ENCODE peak calls at places on chromosome 13, in six cellular contexts. P is HEK293T, S is cardiac muscle cell, X is AG10803, R is glomerular endothelial cell, V is GM13977. I is an unnamed sample.

GRCh38 chr13:49112782-49113525 is 107.2 kb upstream of the MLNR start:
- DNase-seq in X (no peak), P (no peak), R (no peak), V (no peak), S (no peak), I (no peak)

GRCh38 chr13:42041684-42042035 is 6.8 kb upstream of the DGKH start:
- DNase-seq in S (peak), V (peak), X (peak), R (no peak), P (peak), I (no peak)

GRCh38 chr13:26280295-26280694 is 26.4 kb downstream of the CDK8 start:
- DNase-seq in P (no peak), S (no peak), V (no peak), R (no peak), X (peak), I (no peak)

GRCh38 chr13:31160857-31161582 is 684 bp downstream of the HSPH1 start:
- DNase-seq in V (peak), P (peak), R (no peak), X (peak), S (peak), I (peak)

GRCh38 chr13:35566340-35566739 is 89.9 kb upstream of the MAB21L1 start:
- DNase-seq in V (no peak), P (no peak), X (peak), R (no peak), S (no peak), I (no peak)

GRCh38 chr13:61339054-61339621 is 76.5 kb downstream of the PCDH20 start:
- DNase-seq in R (no peak), V (no peak), X (no peak), S (no peak), P (no peak), I (no peak)

GRCh38 chr13:44317752-44318550 is 55.7 kb upstream of the SERP2 start:
- DNase-seq in V (no peak), P (no peak), R (no peak), X (peak), S (no peak), I (no peak)

GRCh38 chr13:94233401-94233800 is 246.1 kb downstream of the DCT start:
- DNase-seq in R (peak), P (no peak), S (no peak), V (no peak), X (peak), I (no peak)

GRCh38 chr13:51495300-51495699 is 42.5 kb upstream of the INTS6 start:
- DNase-seq in R (no peak), P (no peak), X (peak), V (no peak), S (no peak), I (no peak)

GRCh38 chr13:111139452-111139851 is 24.3 kb downstream of the ARHGEF7 start:
- DNase-seq in S (no peak), P (no peak), V (no peak), R (no peak), X (no peak), I (no peak)

GRCh38 chr13:98509271-98510155 is 67.4 kb downstream of the STK24 start:
- DNase-seq in R (peak), P (no peak), X (peak), V (no peak), S (no peak), I (no peak)

GRCh38 chr13:80359459-80360297 is 18.8 kb upstream of the SPRY2 start:
- DNase-seq in S (peak), V (no peak), P (peak), R (no peak), X (no peak), I (no peak)

GRCh38 chr13:70090036-70090723 is 17.4 kb upstream of the ATXN8OS start:
- DNase-seq in P (no peak), R (no peak), V (no peak), S (no peak), X (no peak), I (no peak)

GRCh38 chr13:27273658-27274425 is 3.2 kb downstream of the RASL11A start:
- DNase-seq in P (peak), X (no peak), S (peak), R (no peak), V (no peak), I (no peak)

GRCh38 chr13:89061821-89062220 is 1390.7 kb downstream of the SLITRK5 start:
- DNase-seq in X (no peak), P (no peak), S (no peak), V (no peak), R (no peak), I (no peak)

GRCh38 chr13:37640499-37640898 is 41.9 kb upstream of the POSTN start:
- DNase-seq in R (no peak), P (peak), V (no peak), X (peak), S (peak), I (no peak)

GRCh38 chr13:20993661-20994440 is 67.5 kb downstream of the LATS2 start:
- DNase-seq in P (no peak), S (no peak), V (no peak), R (no peak), X (peak), I (no peak)

GRCh38 chr13:110419391-110419791 is 112.3 kb downstream of the COL4A2 start:
- DNase-seq in X (no peak), S (no peak), R (no peak), P (no peak), V (no peak), I (no peak)

GRCh38 chr13:29771247-29771646 is 79.2 kb downstream of the UBL3 start:
- DNase-seq in S (peak), X (peak), P (no peak), R (no peak), V (no peak), I (no peak)

GRCh38 chr13:95233026-95233635 is 68.1 kb downstream of the ABCC4 start:
- DNase-seq in V (no peak), R (no peak), S (no peak), P (no peak), X (peak), I (no peak)

GRCh38 chr13:74250738-74251190 is 116.6 kb upstream of the KLF12 start:
- DNase-seq in X (peak), P (no peak), S (no peak), R (no peak), V (no peak), I (no peak)

GRCh38 chr13:94031609-94032008 is 447.9 kb downstream of the DCT start:
- DNase-seq in R (no peak), X (no peak), V (no peak), P (no peak), S (peak), I (no peak)

GRCh38 chr13:34942732-34943674 is 933 bp downstream of the NBEA start:
- DNase-seq in P (peak), R (no peak), V (peak), S (peak), X (no peak), I (peak)

GRCh38 chr13:104318121-104318520 is 1251.9 kb upstream of the SLC10A2 start:
- DNase-seq in S (peak), V (no peak), P (no peak), R (no peak), X (no peak), I (no peak)

GRCh38 chr13:110092869-110093268 is 214.1 kb downstream of the COL4A1 start:
- DNase-seq in X (no peak), P (no peak), S (no peak), V (no peak), R (no peak), I (no peak)

GRCh38 chr13:47545630-47546029 is 455.4 kb downstream of the SUCLA2 start:
- DNase-seq in X (peak), R (no peak), P (no peak), V (no peak), S (no peak), I (no peak)

GRCh38 chr13:24032252-24032651 is 128.3 kb upstream of the SPATA13 start:
- DNase-seq in P (no peak), V (no peak), S (no peak), R (no peak), X (peak), I (no peak)

GRCh38 chr13:76723551-76724232 is 162.5 kb downstream of the KCTD12 start:
- DNase-seq in P (no peak), S (no peak), V (no peak), R (peak), X (peak), I (no peak)

GRCh38 chr13:75319244-75319643 is 162.7 kb downstream of the TBC1D4 start:
- DNase-seq in R (no peak), S (no peak), V (no peak), X (no peak), P (no peak), I (no peak)

GRCh38 chr13:37481858-37482227 is 116.7 kb downstream of the POSTN start:
- DNase-seq in R (no peak), X (no peak), S (no peak), V (no peak), P (no peak), I (no peak)

GRCh38 chr13:93002071-93002470 is 224.5 kb upstream of the GPC6 start:
- DNase-seq in P (no peak), R (no peak), X (peak), S (no peak), V (no peak), I (no peak)

GRCh38 chr13:98476106-98476505 is 100.8 kb downstream of the STK24 start:
- DNase-seq in X (no peak), R (no peak), V (peak), P (no peak), S (no peak), I (no peak)

GRCh38 chr13:72952529-72953141 is 106.2 kb upstream of the KLF5 start:
- DNase-seq in X (no peak), V (no peak), S (no peak), P (peak), R (no peak), I (no peak)

GRCh38 chr13:104086759-104087158 is 1020.5 kb upstream of the SLC10A2 start:
- DNase-seq in V (no peak), S (no peak), P (no peak), R (no peak), X (no peak), I (no peak)

GRCh38 chr13:52961196-52961845 is 67.3 kb upstream of the OLFM4 start:
- DNase-seq in R (no peak), V (no peak), X (no peak), S (peak), P (no peak), I (no peak)

GRCh38 chr13:30618186-30618937 is 642 bp downstream of the USPL1 start:
- DNase-seq in V (peak), S (peak), P (peak), R (no peak), X (no peak), I (peak)

GRCh38 chr13:78137404-78138142 is 218.9 kb upstream of the EDNRB start:
- DNase-seq in V (peak), P (peak), X (peak), S (peak), R (peak), I (no peak)